ENCODE peak calls at places on chromosomes 16 and 17, in ten cellular contexts. E is MCF 10A; M is activated CD4-positive, alpha-beta T cell treated with anti-CD3 and anti-CD28 coated beads for 1 hour; S is Karpas-422; A is C1 segment of cervical spinal cord; Y is NCI-H2081; U is foreskin melanocyte; N is endothelial cell; T is upper lobe of left lung; G is effector CD4-positive, alpha-beta T cell. W is an unnamed sample.

GRCh38 chr17:65527381-65527780 is 34.1 kb downstream of the AXIN2 start:
- DNase-seq in E (no peak), M (no peak), S (no peak), A (no peak), Y (no peak), U (no peak), N (no peak), T (no peak), G (no peak), W (no peak)

GRCh38 chr17:81556175-81556691 is 4.1 kb upstream of the FAAP100 start:
- DNase-seq in E (peak; percentile 26), M (no peak), S (no peak), A (no peak), Y (no peak), U (no peak), N (no peak), T (no peak), G (no peak), W (no peak)

GRCh38 chr17:8151120-8151640 is 1.0 kb downstream of the PER1 start:
- DNase-seq in E (peak; percentile 69), M (peak; percentile 87), S (peak; percentile 95), A (peak; percentile 91), Y (peak; percentile 78), U (peak; percentile 72), N (peak; percentile 77), T (peak; percentile 89), G (peak; percentile 88), W (peak; percentile 77)

GRCh38 chr17:78716814-78717393 is 65.2 kb downstream of the CYTH1 start:
- DNase-seq in E (peak; percentile 76), M (no peak), S (no peak), A (peak; percentile 93), Y (peak; percentile 82), U (peak; percentile 48), N (no peak), T (peak; percentile 72), G (no peak), W (peak; percentile 81)

GRCh38 chr16:88681084-88681680 is 5.1 kb downstream of the SNAI3 start:
- DNase-seq in E (peak; percentile 34), M (no peak), S (peak; percentile 87), A (no peak), Y (no peak), U (no peak), N (peak; percentile 47), T (no peak), G (peak; percentile 41), W (no peak)

GRCh38 chr17:67289174-67289876 is 44.3 kb upstream of the HELZ start:
- DNase-seq in E (no peak), M (no peak), S (no peak), A (peak; percentile 25), Y (no peak), U (peak; percentile 9), N (no peak), T (peak; percentile 41), G (no peak), W (peak; percentile 33)

GRCh38 chr17:7042507-7043194 is 1.2 kb downstream of the SLC16A11 start:
- DNase-seq in E (no peak), M (no peak), S (no peak), A (no peak), Y (no peak), U (no peak), N (no peak), T (no peak), G (peak; percentile 29), W (no peak)

GRCh38 chr16:10729649-10730048 is 14.0 kb upstream of the NUBP1 start:
- DNase-seq in E (peak; percentile 92), M (no peak), S (no peak), A (no peak), Y (no peak), U (no peak), N (no peak), T (peak; percentile 59), G (no peak), W (peak; percentile 62)

GRCh38 chr16:19323596-19323995 is 38.1 kb downstream of the CLEC19A start:
- DNase-seq in E (no peak), M (no peak), S (no peak), A (no peak), Y (no peak), U (no peak), N (no peak), T (no peak), G (no peak), W (no peak)

GRCh38 chr17:57874434-57875108 is 24.7 kb upstream of the MRPS23 start:
- DNase-seq in E (peak; percentile 73), M (no peak), S (no peak), A (peak; percentile 88), Y (no peak), U (peak; percentile 83), N (peak; percentile 81), T (peak; percentile 46), G (no peak), W (no peak)

GRCh38 chr17:7931709-7932482 is at the start of the genes CNTROB and TRAPPC1:
- DNase-seq in E (peak; percentile 98), M (peak; percentile 99), S (peak; percentile 100), A (peak; percentile 100), Y (peak; percentile 96), U (peak; percentile 98), N (peak; percentile 99), T (peak; percentile 100), G (peak; percentile 99), W (peak; percentile 99)

GRCh38 chr16:24580665-24581064 is 41.3 kb downstream of the RBBP6 start:
- DNase-seq in E (peak; percentile 35), M (no peak), S (no peak), A (no peak), Y (no peak), U (no peak), N (no peak), T (no peak), G (no peak), W (no peak)

GRCh38 chr16:47574091-47575054 is 113.2 kb downstream of the PHKB start:
- DNase-seq in E (peak; percentile 98), M (no peak), S (peak; percentile 64), A (no peak), Y (no peak), U (no peak), N (no peak), T (no peak), G (no peak), W (no peak)

GRCh38 chr17:15081008-15081407 is 184.1 kb downstream of the PMP22 start:
- DNase-seq in E (no peak), M (no peak), S (no peak), A (no peak), Y (no peak), U (no peak), N (no peak), T (no peak), G (no peak), W (no peak)

GRCh38 chr16:78551487-78552085 is 452.1 kb downstream of the WWOX start:
- DNase-seq in E (no peak), M (no peak), S (no peak), A (no peak), Y (peak; percentile 95), U (no peak), N (no peak), T (peak; percentile 32), G (no peak), W (no peak)

GRCh38 chr16:56972403-56972802 is 10.7 kb downstream of the CETP start:
- DNase-seq in E (no peak), M (no peak), S (no peak), A (no peak), Y (no peak), U (no peak), N (no peak), T (no peak), G (no peak), W (no peak)

GRCh38 chr16:85384831-85385462 is 228.2 kb upstream of the GSE1 start:
- DNase-seq in E (peak; percentile 91), M (no peak), S (no peak), A (no peak), Y (peak; percentile 96), U (no peak), N (no peak), T (no peak), G (no peak), W (peak; percentile 88)

GRCh38 chr16:85149776-85150175 is 37.5 kb upstream of the CIBAR2 start:
- DNase-seq in E (peak; percentile 49), M (no peak), S (no peak), A (peak; percentile 82), Y (no peak), U (no peak), N (no peak), T (no peak), G (no peak), W (peak; percentile 67)

GRCh38 chr17:79372470-79373238 is 238.2 kb downstream of the RBFOX3 start:
- DNase-seq in E (no peak), M (no peak), S (no peak), A (no peak), Y (no peak), U (no peak), N (no peak), T (no peak), G (no peak), W (no peak)

GRCh38 chr16:65598626-65599025 is 476.8 kb upstream of the CDH11 start:
- DNase-seq in E (no peak), M (no peak), S (no peak), A (no peak), Y (no peak), U (no peak), N (no peak), T (no peak), G (no peak), W (no peak)

GRCh38 chr17:80253631-80254395 is 6.8 kb upstream of the RNF213 start:
- DNase-seq in E (no peak), M (no peak), S (no peak), A (no peak), Y (no peak), U (no peak), N (no peak), T (no peak), G (no peak), W (no peak)

GRCh38 chr16:53741546-53741945 is 37.6 kb downstream of the FTO start:
- DNase-seq in E (no peak), M (no peak), S (no peak), A (no peak), Y (no peak), U (no peak), N (no peak), T (no peak), G (no peak), W (no peak)

GRCh38 chr16:27982184-27982583 is 81.3 kb downstream of the GSG1L start:
- DNase-seq in E (no peak), M (no peak), S (peak; percentile 63), A (no peak), Y (no peak), U (no peak), N (no peak), T (no peak), G (no peak), W (no peak)

GRCh38 chr17:17519886-17520285 is 23.7 kb upstream of the RASD1 start:
- DNase-seq in E (no peak), M (no peak), S (no peak), A (no peak), Y (no peak), U (no peak), N (no peak), T (no peak), G (no peak), W (no peak)

W was measured in prostate gland.